ENCODE peak calls at places on chromosomes 7 and 10, in seven cellular contexts. C is upper lobe of right lung, O is OCI-LY7, X is HCT116, U is right cardiac atrium, Y is uterus, Z is fibroblast of lung. W is an unnamed sample.

GRCh38 chr7:1849351-1849951 is 179.4 kb downstream of the ELFN1 start:
- DNase-seq in O (no peak), X (no peak), U (peak; percentile 50), Z (no peak), Y (no peak), C (peak; percentile 59), W (no peak)

GRCh38 chr7:132738254-132738653 is 162.0 kb upstream of the PLXNA4 start:
- DNase-seq in Y (no peak), Z (peak; percentile 78), U (no peak), X (peak; percentile 6), C (no peak), O (no peak), W (peak; percentile 61)

GRCh38 chr7:90624128-90624980 is 28.2 kb downstream of the CDK14 start:
- DNase-seq in Y (peak; percentile 23), C (no peak), U (no peak), Z (peak; percentile 42), O (no peak), X (no peak), W (no peak)

GRCh38 chr10:131899116-131899690 is 1.6 kb upstream of the PPP2R2D start:
- DNase-seq in C (peak; percentile 42), Y (no peak), X (no peak), U (no peak), Z (no peak), O (no peak), W (no peak)

GRCh38 chr10:48239618-48240017 is 34.9 kb downstream of the FRMPD2 start:
- DNase-seq in U (no peak), Z (no peak), O (no peak), X (no peak), Y (no peak), C (no peak), W (no peak)

GRCh38 chr7:151779255-151779654 is 97.7 kb downstream of the PRKAG2 start:
- DNase-seq in X (no peak), O (no peak), C (peak; percentile 40), U (peak; percentile 19), Y (no peak), Z (no peak), W (no peak)

GRCh38 chr7:159317294-159317693 is 172.6 kb upstream of the VIPR2 start:
- DNase-seq in O (no peak), X (no peak), C (no peak), U (no peak), Y (no peak), Z (no peak), W (no peak)

GRCh38 chr10:86375204-86375603 is 8.6 kb upstream of the GRID1 start:
- DNase-seq in O (no peak), Y (no peak), X (no peak), C (peak; percentile 28), Z (no peak), U (no peak), W (no peak)

GRCh38 chr7:43650457-43651052 is 67.6 kb downstream of the STK17A start:
- DNase-seq in C (no peak), O (peak; percentile 55), Z (peak; percentile 60), X (no peak), Y (peak; percentile 40), U (no peak), W (peak; percentile 50)

GRCh38 chr7:37218956-37219355 is 229.7 kb downstream of the ELMO1 start:
- DNase-seq in C (no peak), U (peak; percentile 65), Y (no peak), O (no peak), Z (no peak), X (no peak), W (no peak)

DNA sequence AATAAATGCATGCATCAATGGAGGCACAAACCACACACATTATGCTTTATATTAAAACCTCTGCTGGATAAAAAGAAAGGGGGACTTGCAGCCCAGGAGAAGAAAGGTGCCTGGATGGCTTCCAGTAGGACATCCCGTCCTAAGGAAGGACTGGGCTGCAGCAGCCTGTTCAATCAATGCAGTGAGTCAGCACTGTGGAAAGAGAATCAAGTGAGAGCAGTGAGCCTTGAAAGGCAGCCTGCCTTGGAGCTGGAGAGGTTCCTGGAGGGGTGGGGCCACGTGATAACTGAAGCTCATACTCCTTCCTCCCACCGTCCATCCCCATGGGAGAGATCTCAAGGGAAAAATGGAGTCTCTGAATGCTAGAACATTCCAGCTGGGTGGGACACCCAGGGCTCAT is 501.2 kb downstream of the ADRA2A start:
- DNase-seq in U (peak; percentile 36), C (no peak), Y (no peak), Z (no peak), O (no peak), X (no peak), W (no peak)
- H3K4me3 ChIP-seq in U (no peak overlapping the region), C (no peak overlapping the region), Y (no peak overlapping the region), Z (no peak overlapping the region), O (no peak overlapping the region), X (no peak overlapping the region), W (no peak overlapping the region)

GRCh38 chr7:88141479-88141878 is 78.4 kb downstream of the SRI start:
- DNase-seq in Z (no peak), X (no peak), U (no peak), O (no peak), C (no peak), Y (no peak), W (no peak)
- H3K27ac ChIP-seq in Z (no peak overlapping the region), X (no peak overlapping the region), U (no peak overlapping the region), O (no peak overlapping the region), C (no peak overlapping the region), Y (no peak overlapping the region), W (no peak overlapping the region)

GRCh38 chr10:73873163-73873842 is 1.1 kb downstream of the CAMK2G start:
- DNase-seq in C (no peak), X (no peak), U (no peak), Y (no peak), O (no peak), Z (no peak), W (no peak)
- H3K4me3 ChIP-seq in C (peak overlapping the region; percentile 74), X (peak overlapping the region; percentile 58), U (peak overlapping the region; percentile 95), Y (peak overlapping the region; percentile 63), O (peak overlapping the region; percentile 81), Z (peak overlapping the region; percentile 53), W (peak overlapping the region; percentile 90)

DNA sequence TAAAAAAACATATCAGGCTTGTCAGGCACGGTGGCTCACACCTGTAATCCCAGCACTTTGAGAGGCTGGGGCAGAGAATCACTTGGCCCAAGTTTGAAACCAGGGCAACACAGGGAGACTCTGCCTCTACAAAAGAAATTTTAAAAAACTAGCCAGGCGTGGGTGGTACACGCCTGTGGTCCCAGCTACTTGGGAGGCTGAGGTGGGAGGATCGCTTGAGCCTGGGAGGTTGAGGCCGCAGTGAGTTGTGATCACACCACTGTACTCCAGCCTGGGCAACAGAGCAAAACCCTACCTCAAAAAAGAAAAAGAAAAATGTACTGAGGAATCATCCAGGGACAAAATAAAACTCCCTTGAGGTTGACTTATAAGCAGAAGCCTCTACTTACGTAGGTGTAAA is 149.9 kb upstream of the KLF14 start:
- DNase-seq in C (no peak), X (no peak), O (no peak), U (no peak), Z (no peak), Y (no peak), W (no peak)
- H3K27ac ChIP-seq in C (peak overlapping the region; percentile 39), X (peak overlapping the region; percentile 100), O (no peak overlapping the region), U (no peak overlapping the region), Z (no peak overlapping the region), Y (no peak overlapping the region), W (no peak overlapping the region)

GRCh38 chr7:73624669-73625001 is 313 bp upstream of the MLXIPL start:
- DNase-seq in Y (no peak), U (no peak), O (no peak), Z (no peak), X (no peak), C (no peak), W (no peak)

GRCh38 chr7:73621168-73622063 is 2.9 kb downstream of the MLXIPL start:
- DNase-seq in Y (no peak), Z (no peak), X (no peak), O (no peak), C (no peak), U (no peak), W (no peak)

GRCh38 chr7:73622527-73622908 is 1.8 kb downstream of the MLXIPL start:
- DNase-seq in O (no peak), C (no peak), Y (no peak), U (no peak), X (no peak), Z (no peak), W (no peak)

GRCh38 chr7:73623798-73624668 is at the start of gene MLXIPL:
- DNase-seq in U (peak; percentile 92), X (peak; percentile 75), Y (peak; percentile 34), Z (peak; percentile 25), C (peak; percentile 94), O (no peak), W (peak; percentile 65)

DNA sequence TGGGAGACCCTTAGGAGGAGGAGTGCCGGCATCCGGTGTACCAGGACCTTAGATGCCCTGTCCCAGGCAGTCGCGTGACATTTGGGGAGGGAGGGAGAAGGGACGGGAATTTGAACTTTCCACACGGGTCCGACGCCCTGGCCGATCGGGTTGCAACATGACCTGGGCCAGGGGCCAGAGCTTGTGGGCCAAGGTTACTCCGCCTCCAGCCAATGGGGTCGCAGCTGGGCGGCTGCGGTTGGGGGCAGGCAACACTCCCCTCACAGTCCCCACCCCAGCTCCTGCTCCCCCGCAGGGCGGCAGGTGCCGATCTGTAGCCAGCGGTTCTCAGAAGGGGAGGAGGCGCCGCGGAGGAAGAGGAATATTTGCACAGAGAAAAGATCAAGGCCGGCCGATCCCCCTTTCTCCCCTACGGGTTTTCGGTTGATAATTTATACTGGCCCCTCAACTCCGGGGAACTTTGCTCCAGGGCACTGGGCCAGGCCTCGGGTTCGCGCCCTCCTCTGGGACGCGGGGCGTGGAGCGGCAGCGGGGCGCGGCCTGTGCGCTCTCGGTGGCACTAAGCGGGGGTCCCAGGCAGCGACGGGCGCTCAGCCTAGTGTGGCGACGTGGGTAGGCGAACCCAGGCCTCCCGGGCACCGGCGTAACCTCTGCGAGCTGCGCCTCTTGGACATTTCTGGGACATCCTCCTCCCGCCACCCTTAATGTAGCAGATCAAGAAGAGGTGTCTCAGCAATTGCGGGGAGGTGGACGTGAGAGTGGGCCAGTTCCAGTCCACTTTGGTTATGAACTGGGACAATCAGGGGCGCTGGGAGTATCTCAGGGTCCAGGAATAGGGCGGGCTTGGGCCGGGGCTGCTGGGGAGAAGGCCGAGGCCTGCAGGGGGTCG is 1.2 kb downstream of the MLXIPL start:
- DNase-seq in U (peak; percentile 84), O (no peak), Y (no peak), C (peak; percentile 76), X (no peak), Z (peak; percentile 26), W (no peak)
- H3K4me3 ChIP-seq in U (peak overlapping the region; percentile 35), O (no peak overlapping the region), Y (no peak overlapping the region), C (peak overlapping the region; percentile 56), X (peak overlapping the region; percentile 77), Z (no peak overlapping the region), W (no peak overlapping the region)

GRCh38 chr7:23353172-23353571 is 54.0 kb downstream of the MALSU1 start:
- DNase-seq in U (no peak), O (peak; percentile 62), Y (no peak), C (no peak), X (no peak), Z (no peak), W (no peak)
- H3K27ac ChIP-seq in U (no peak overlapping the region), O (peak overlapping the region; percentile 44), Y (no peak overlapping the region), C (no peak overlapping the region), X (peak overlapping the region; percentile 92), Z (no peak overlapping the region), W (no peak overlapping the region)

DNA sequence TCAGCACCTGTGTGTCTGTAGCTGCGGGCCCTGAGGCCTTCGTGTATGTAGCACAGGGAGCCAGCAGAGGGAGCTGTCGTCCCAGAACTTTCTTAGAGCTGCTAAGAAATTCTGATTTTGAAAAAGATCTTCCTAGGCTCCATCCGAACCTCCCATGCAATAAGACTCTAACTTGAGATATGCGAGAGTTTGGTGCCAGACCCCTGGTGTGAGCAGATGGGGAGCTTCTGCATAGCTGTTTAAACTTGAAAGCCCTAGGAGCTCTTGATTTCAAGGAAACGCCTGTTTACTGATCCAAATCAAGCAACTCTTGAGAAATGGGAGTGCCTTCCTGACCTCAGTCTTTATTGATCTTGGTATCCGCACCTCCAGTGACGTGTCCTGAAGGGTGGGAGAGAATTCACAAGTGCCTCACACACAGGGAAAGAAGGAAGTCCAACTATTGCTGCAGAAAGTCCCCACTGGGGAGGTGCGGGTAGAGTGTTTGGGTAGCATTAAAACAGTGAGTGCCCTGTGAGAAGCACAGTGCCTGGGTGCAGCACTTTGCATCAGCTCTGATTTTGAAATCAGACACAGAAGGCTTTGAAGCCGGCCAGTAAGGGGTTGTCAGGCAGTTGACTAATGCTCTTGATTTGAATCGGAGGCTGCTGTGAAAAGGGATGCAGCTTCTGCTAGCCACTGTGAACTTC is 66.4 kb upstream of the STRIP2 start:
- DNase-seq in C (peak; percentile 85), O (peak; percentile 81), Z (peak; percentile 80), Y (peak; percentile 61), U (peak; percentile 89), X (peak; percentile 49), W (peak; percentile 67)
- H3K4me3 ChIP-seq in C (peak overlapping the region; percentile 38), O (no peak overlapping the region), Z (peak overlapping the region; percentile 32), Y (no peak overlapping the region), U (no peak overlapping the region), X (no peak overlapping the region), W (no peak overlapping the region)

W was measured in SJSA1.